ENCODE peak calls at places on chromosomes 12 and 14, in ten cellular contexts. W is IMR-90; K is fibroblast of pulmonary artery; V is keratinocyte; F is GM12865; R is retinal pigment epithelial cell; A is Peyer's patch; U is CD8-positive, alpha-beta T cell; I is fibroblast of lung; H is astrocyte of the cerebellum. B is an unnamed sample.

GRCh38 chr12:53805801-53806200 is 54.0 kb upstream of the CISTR start:
- DNase-seq in W (peak), K (no peak), V (no peak), F (no peak), R (no peak), A (no peak), U (no peak), I (no peak), H (no peak), B (no peak)

GRCh38 chr14:88614218-88614907 is 51.5 kb downstream of the ZC3H14 start:
- DNase-seq in W (peak), K (peak), V (no peak), F (peak), R (peak), A (no peak), U (no peak), I (peak), H (peak), B (peak)

GRCh38 chr12:121812320-121812871 is 8.6 kb downstream of the SETD1B start:
- DNase-seq in W (peak), K (peak), V (no peak), F (peak), R (no peak), A (peak), U (peak), I (peak), H (no peak), B (peak)

GRCh38 chr12:108803428-108804105 is 53.8 kb downstream of the SSH1 start:
- DNase-seq in W (peak), K (peak), V (peak), F (peak), R (peak), A (peak), U (peak), I (peak), H (peak), B (peak)

GRCh38 chr12:46493352-46494209 is 121.0 kb upstream of the SLC38A2 start:
- DNase-seq in W (no peak), K (no peak), V (no peak), F (no peak), R (no peak), A (no peak), U (no peak), I (peak), H (no peak), B (peak)

GRCh38 chr14:52044791-52045522 is 23.9 kb downstream of the NID2 start:
- DNase-seq in W (peak), K (peak), V (no peak), F (no peak), R (peak), A (no peak), U (no peak), I (peak), H (peak), B (peak)

GRCh38 chr12:96048392-96048969 is 13.1 kb upstream of the LTA4H start:
- DNase-seq in W (no peak), K (no peak), V (no peak), F (no peak), R (no peak), A (no peak), U (no peak), I (no peak), H (no peak), B (no peak)

GRCh38 chr14:98548071-98548686 is 723.8 kb downstream of the BCL11B start:
- DNase-seq in W (no peak), K (no peak), V (no peak), F (peak), R (no peak), A (no peak), U (peak), I (no peak), H (no peak), B (no peak)

GRCh38 chr12:104588048-104588942 is 131.5 kb downstream of the CHST11 start:
- DNase-seq in W (peak), K (peak), V (peak), F (no peak), R (no peak), A (peak), U (no peak), I (peak), H (no peak), B (peak)

GRCh38 chr14:99726538-99727095 is 42.5 kb downstream of the CYP46A1 start:
- DNase-seq in W (no peak), K (no peak), V (no peak), F (no peak), R (no peak), A (peak), U (no peak), I (no peak), H (no peak), B (no peak)

GRCh38 chr14:22572562-22573058 is 16.4 kb downstream of the DAD1 start:
- DNase-seq in W (peak), K (peak), V (no peak), F (no peak), R (no peak), A (no peak), U (no peak), I (peak), H (peak), B (peak)

GRCh38 chr12:68577949-68578348 is 32.8 kb upstream of the RAP1B start:
- DNase-seq in W (no peak), K (no peak), V (no peak), F (no peak), R (no peak), A (no peak), U (no peak), I (no peak), H (no peak), B (no peak)

GRCh38 chr14:105880616-105881015 is 354.2 kb downstream of the TMEM121 start:
- DNase-seq in W (no peak), K (no peak), V (no peak), F (no peak), R (no peak), A (peak), U (no peak), I (no peak), H (no peak), B (no peak)

GRCh38 chr12:17301544-17301943 is 695.6 kb upstream of the LMO3 start:
- DNase-seq in W (no peak), K (no peak), V (no peak), F (no peak), R (no peak), A (no peak), U (no peak), I (no peak), H (no peak), B (no peak)

GRCh38 chr14:35234007-35234406 is 58.2 kb upstream of the PSMA6 start:
- DNase-seq in W (peak), K (peak), V (no peak), F (no peak), R (no peak), A (no peak), U (no peak), I (no peak), H (no peak), B (peak)

GRCh38 chr12:64672925-64673409 is 62.7 kb downstream of the RASSF3 start:
- DNase-seq in W (peak), K (peak), V (no peak), F (no peak), R (no peak), A (peak), U (peak), I (peak), H (no peak), B (peak)

GRCh38 chr12:55816876-55817351 is 610 bp downstream of the SARNP start:
- DNase-seq in W (peak), K (peak), V (no peak), F (no peak), R (no peak), A (peak), U (no peak), I (no peak), H (no peak), B (peak)

GRCh38 chr12:8636581-8636980 is 23.9 kb upstream of the AICDA start:
- DNase-seq in W (no peak), K (no peak), V (no peak), F (no peak), R (no peak), A (no peak), U (no peak), I (no peak), H (no peak), B (no peak)

GRCh38 chr12:124675881-124676688 is 108.7 kb upstream of the NCOR2 start:
- DNase-seq in W (peak), K (peak), V (no peak), F (no peak), R (no peak), A (no peak), U (no peak), I (peak), H (no peak), B (peak)

GRCh38 chr12:92745874-92746553 is 43.2 kb downstream of the PLEKHG7 start:
- DNase-seq in W (peak), K (peak), V (peak), F (no peak), R (peak), A (peak), U (no peak), I (peak), H (peak), B (peak)

GRCh38 chr12:57227315-57228115 is 2.0 kb upstream of the SHMT2 start:
- DNase-seq in W (peak), K (no peak), V (no peak), F (no peak), R (no peak), A (no peak), U (no peak), I (no peak), H (no peak), B (no peak)

GRCh38 chr12:57224973-57225679 is 4.4 kb upstream of the SHMT2 start:
- DNase-seq in W (no peak), K (no peak), V (no peak), F (peak), R (no peak), A (peak), U (peak), I (peak), H (no peak), B (no peak)

GRCh38 chr12:57224278-57224972 is 5.1 kb upstream of the SHMT2 start:
- DNase-seq in W (no peak), K (no peak), V (no peak), F (no peak), R (no peak), A (no peak), U (no peak), I (no peak), H (no peak), B (no peak)

GRCh38 chr12:57225680-57226190 is 3.8 kb upstream of the SHMT2 start:
- DNase-seq in W (no peak), K (no peak), V (no peak), F (no peak), R (no peak), A (no peak), U (no peak), I (no peak), H (no peak), B (no peak)

GRCh38 chr12:57226588-57227314 is 2.8 kb upstream of the SHMT2 start:
- DNase-seq in W (no peak), K (no peak), V (no peak), F (no peak), R (no peak), A (no peak), U (no peak), I (no peak), H (no peak), B (no peak)
- H3K4me3 ChIP-seq in W (no peak), K (no peak), V (no peak), F (no peak), R (no peak), A (no peak), U (no peak), I (no peak), H (no peak), B (peak)

GRCh38 chr14:75672588-75673192 is 11.6 kb downstream of the TTLL5 start:
- DNase-seq in W (no peak), K (no peak), V (no peak), F (no peak), R (no peak), A (no peak), U (no peak), I (no peak), H (no peak), B (no peak)

GRCh38 chr14:75673345-75673744 is 12.3 kb downstream of the TTLL5 start:
- DNase-seq in W (no peak), K (no peak), V (no peak), F (peak), R (no peak), A (no peak), U (no peak), I (no peak), H (no peak), B (no peak)

GRCh38 chr14:75675265-75675960 is 14.4 kb downstream of the TTLL5 start:
- DNase-seq in W (no peak), K (no peak), V (no peak), F (no peak), R (no peak), A (no peak), U (no peak), I (no peak), H (peak), B (peak)
- TF ChIP-seq CTCF in W (no peak), K (peak), V (peak), F (no peak), R (peak), A (no peak), U (no peak), I (peak), H (peak), B (peak)

GRCh38 chr14:73752297-73752992 is 38.3 kb upstream of the PNMA1 start:
- DNase-seq in W (peak), K (peak), V (no peak), F (peak), R (no peak), A (peak), U (peak), I (peak), H (peak), B (peak)

GRCh38 chr14:73755434-73756014 is 41.3 kb upstream of the PNMA1 start:
- DNase-seq in W (no peak), K (no peak), V (no peak), F (peak), R (no peak), A (peak), U (no peak), I (no peak), H (no peak), B (no peak)

GRCh38 chr14:73754911-73755360 is 40.8 kb upstream of the PNMA1 start:
- DNase-seq in W (peak), K (peak), V (no peak), F (no peak), R (no peak), A (peak), U (no peak), I (peak), H (peak), B (peak)

GRCh38 chr14:73753043-73753886 is 39.1 kb upstream of the PNMA1 start:
- DNase-seq in W (no peak), K (peak), V (no peak), F (peak), R (no peak), A (peak), U (peak), I (no peak), H (no peak), B (no peak)

GRCh38 chr14:73753887-73754880 is 40.0 kb upstream of the PNMA1 start:
- DNase-seq in W (no peak), K (no peak), V (no peak), F (peak), R (no peak), A (peak), U (no peak), I (no peak), H (no peak), B (no peak)
- H3K4me3 ChIP-seq in W (no peak), K (peak), V (peak), F (peak), R (peak), A (peak), U (peak), I (peak), H (peak), B (peak)

GRCh38 chr14:69877492-69877891 is 1.7 kb upstream of the SMOC1 start:
- DNase-seq in W (peak), K (peak), V (no peak), F (peak), R (no peak), A (no peak), U (no peak), I (peak), H (peak), B (peak)
- TF ChIP-seq CTCF in W (peak), K (peak), V (peak), F (peak), R (peak), A (peak), U (no peak), I (peak), H (peak), B (peak)

GRCh38 chr12:47904647-47905312 is at the start of gene VDR:
- DNase-seq in W (peak), K (peak), V (no peak), F (peak), R (no peak), A (peak), U (peak), I (peak), H (no peak), B (peak)
- H3K4me3 ChIP-seq in W (peak), K (peak), V (peak), F (peak), R (peak), A (peak), U (peak), I (peak), H (peak), B (peak)

DNA sequence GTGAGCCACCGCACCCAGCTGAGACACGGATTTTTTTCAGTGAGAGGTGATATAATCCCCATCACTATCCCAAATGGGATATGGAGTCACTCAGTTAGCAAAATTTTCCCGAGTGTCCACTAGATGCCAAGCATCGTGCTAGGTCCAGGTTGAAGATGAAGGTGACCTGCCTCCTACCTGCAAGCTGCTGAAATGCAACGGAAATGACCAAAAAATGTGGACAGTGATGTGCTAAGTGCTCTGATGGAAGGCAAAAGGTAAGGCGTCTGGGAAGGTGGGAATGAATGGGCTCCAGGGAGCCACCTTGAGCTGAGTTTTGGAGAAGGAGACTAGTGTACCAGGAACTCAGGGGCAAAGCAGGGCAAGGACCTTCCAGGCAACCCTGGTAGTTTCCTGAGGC is 64.6 kb downstream of the CALM1 start:
- DNase-seq in W (no peak), K (no peak), V (no peak), F (no peak), R (no peak), A (no peak), U (no peak), I (no peak), H (no peak), B (no peak)
- TF ChIP-seq CTCF in W (no peak), K (no peak), V (peak), F (no peak), R (peak), A (no peak), U (no peak), I (no peak), H (no peak), B (peak)

DNA sequence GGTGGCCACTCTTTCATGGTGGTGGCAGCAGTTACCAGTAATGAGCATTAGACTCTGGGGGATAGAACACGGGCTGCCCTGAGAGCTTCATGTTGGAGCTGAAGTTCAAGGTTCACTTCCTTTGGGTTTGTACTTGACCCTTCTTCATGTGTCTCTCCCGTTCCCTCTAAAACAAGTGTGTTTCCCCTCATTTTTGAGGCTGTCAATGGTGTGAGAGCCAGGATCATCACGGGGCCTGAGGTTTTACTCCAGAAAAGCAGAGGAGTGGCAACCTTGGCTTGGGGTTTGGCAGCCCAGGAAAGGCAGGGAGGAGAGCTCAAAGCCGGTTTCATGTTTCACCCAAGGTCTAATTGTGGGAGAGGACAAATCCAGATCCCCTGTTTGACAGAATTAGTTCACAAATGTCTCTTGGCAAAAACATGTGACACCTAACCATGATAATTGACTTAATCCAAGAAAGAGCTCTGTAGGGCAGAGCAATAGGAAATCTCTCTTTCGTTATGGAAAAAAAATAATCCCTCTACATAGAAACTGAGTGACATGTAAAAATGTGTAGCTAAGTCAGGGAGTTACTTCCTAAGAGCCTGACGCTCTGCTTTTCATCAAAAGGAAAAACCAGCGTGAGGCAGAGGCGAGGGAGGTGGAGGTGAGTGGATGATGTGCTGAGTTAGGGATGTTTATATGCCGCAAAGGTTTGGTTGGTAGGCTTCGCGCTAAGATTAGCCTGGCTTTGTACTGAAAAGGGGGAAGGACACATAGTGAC is 22.4 kb downstream of the GPRC5A start:
- DNase-seq in W (no peak), K (no peak), V (no peak), F (no peak), R (peak), A (no peak), U (no peak), I (no peak), H (no peak), B (no peak)
- H3K4me3 ChIP-seq in W (no peak), K (no peak), V (no peak), F (no peak), R (no peak), A (no peak), U (no peak), I (no peak), H (no peak), B (no peak)